ENCODE peak calls at places on chromosomes 16 and 17, in four cellular contexts. K, H, D and N are unnamed samples.

GRCh38 chr16:88973415-88974050 is 3.5 kb downstream of the CBFA2T3 start:
- DNase-seq in H (no peak), D (no peak), K (no peak), N (no peak)

GRCh38 chr17:9120471-9120870 is 99.2 kb downstream of the NTN1 start:
- DNase-seq in K (no peak), H (no peak), D (peak; percentile 3), N (no peak)

GRCh38 chr16:19707699-19708497 is 10.1 kb downstream of the KNOP1 start:
- DNase-seq in H (no peak), K (no peak), D (no peak), N (no peak)

GRCh38 chr17:65527857-65528591 is 33.4 kb downstream of the AXIN2 start:
- DNase-seq in H (no peak), K (no peak), D (no peak), N (no peak)

GRCh38 chr16:58137581-58137980 is 8.4 kb upstream of the CFAP20 start:
- DNase-seq in D (no peak), K (no peak), H (no peak), N (no peak)

GRCh38 chr17:35795007-35795870 is at the start of gene MMP28:
- DNase-seq in H (no peak), D (no peak), K (peak; percentile 40), N (peak; percentile 54)

GRCh38 chr16:9082422-9082821 is 9.0 kb upstream of the HAPSTR1 start:
- DNase-seq in D (no peak), K (no peak), H (no peak), N (no peak)

GRCh38 chr17:27457731-27458523 is 1.7 kb downstream of the KSR1 start:
- DNase-seq in K (no peak), D (no peak), H (peak; percentile 53), N (peak; percentile 41)

GRCh38 chr17:48026503-48027321 is 10.9 kb downstream of the COPZ2 start:
- DNase-seq in D (peak; percentile 90), H (peak; percentile 88), K (peak; percentile 93), N (peak; percentile 99)

GRCh38 chr16:11556945-11557720 is 29.6 kb downstream of the LITAF start:
- DNase-seq in K (no peak), H (no peak), D (no peak), N (no peak)

GRCh38 chr16:30899794-30900193 is 3.4 kb downstream of the CTF1 start:
- DNase-seq in H (no peak), K (no peak), D (no peak), N (no peak)

GRCh38 chr16:30902070-30902972 is 5.9 kb downstream of the CTF1 start:
- DNase-seq in H (peak; percentile 63), K (peak; percentile 62), D (no peak), N (peak; percentile 92)

GRCh38 chr16:30903002-30903401 is 6.6 kb downstream of the CTF1 start:
- DNase-seq in K (no peak), H (no peak), D (no peak), N (no peak)

GRCh38 chr16:30900588-30900987 is 4.2 kb downstream of the CTF1 start:
- DNase-seq in K (no peak), H (no peak), D (no peak), N (no peak)

GRCh38 chr16:30901201-30902069 is 5.0 kb downstream of the CTF1 start:
- DNase-seq in K (no peak), H (no peak), D (no peak), N (peak; percentile 14)
- H3K9ac ChIP-seq in K (peak overlapping the region; percentile 31), H (peak overlapping the region; percentile 47), D (peak overlapping the region; percentile 51), N (peak overlapping the region; percentile 83)

GRCh38 chr17:4120332-4120731 is 22.5 kb downstream of the ZZEF1 start:
- DNase-seq in H (no peak), D (no peak), K (no peak), N (no peak)

GRCh38 chr17:4119299-4119698 is 23.5 kb downstream of the ZZEF1 start:
- DNase-seq in D (no peak), H (no peak), K (no peak), N (no peak)

GRCh38 chr17:4118095-4118743 is 24.6 kb downstream of the ZZEF1 start:
- DNase-seq in D (no peak), K (no peak), H (peak; percentile 10), N (no peak)

GRCh38 chr17:4116516-4116915 is 26.3 kb downstream of the ZZEF1 start:
- DNase-seq in K (no peak), D (no peak), H (no peak), N (no peak)
- H3K36me3 ChIP-seq in K (peaks cover 7% of the 10 kb centered on the region), D (peaks cover 4% of the 10 kb centered on the region), H (peaks cover 38% of the 10 kb centered on the region), N (peaks cover 40% of the 10 kb centered on the region)

GRCh38 chr16:55487048-55487803 is 8.2 kb downstream of the MMP2 start:
- DNase-seq in H (peak; percentile 92), D (no peak), K (no peak), N (peak; percentile 98)
- H2AFZ ChIP-seq in H (peak overlapping the region; percentile 47), D (no peak overlapping the region), K (no peak overlapping the region), N (no peak overlapping the region)

GRCh38 chr17:80781188-80781577 is 210.5 kb upstream of the CHMP6 start:
- DNase-seq in K (no peak), D (no peak), H (no peak), N (no peak)

GRCh38 chr17:80783461-80783860 is 208.2 kb upstream of the CHMP6 start:
- DNase-seq in D (no peak), K (no peak), H (no peak), N (peak; percentile 74)

GRCh38 chr17:80783971-80784370 is 207.7 kb upstream of the CHMP6 start:
- DNase-seq in K (no peak), H (no peak), D (no peak), N (no peak)

GRCh38 chr17:80781851-80782277 is 209.8 kb upstream of the CHMP6 start:
- DNase-seq in K (no peak), D (no peak), H (no peak), N (no peak)

GRCh38 chr17:80782536-80783427 is 208.9 kb upstream of the CHMP6 start:
- DNase-seq in H (peak; percentile 59), K (no peak), D (no peak), N (peak; percentile 62)
- H3K9ac ChIP-seq in H (peak overlapping the region; percentile 4), K (no peak overlapping the region), D (peak overlapping the region; percentile 8), N (peak overlapping the region; percentile 9)

GRCh38 chr17:4170639-4171280 is 27.8 kb downstream of the CYB5D2 start:
- DNase-seq in D (no peak), K (no peak), H (no peak), N (no peak)
- H3K36me3 ChIP-seq in D (peaks cover 32% of the 10 kb centered on the region), K (peaks cover 7% of the 10 kb centered on the region), H (peaks cover 72% of the 10 kb centered on the region), N (peaks cover 21% of the 10 kb centered on the region)

DNA sequence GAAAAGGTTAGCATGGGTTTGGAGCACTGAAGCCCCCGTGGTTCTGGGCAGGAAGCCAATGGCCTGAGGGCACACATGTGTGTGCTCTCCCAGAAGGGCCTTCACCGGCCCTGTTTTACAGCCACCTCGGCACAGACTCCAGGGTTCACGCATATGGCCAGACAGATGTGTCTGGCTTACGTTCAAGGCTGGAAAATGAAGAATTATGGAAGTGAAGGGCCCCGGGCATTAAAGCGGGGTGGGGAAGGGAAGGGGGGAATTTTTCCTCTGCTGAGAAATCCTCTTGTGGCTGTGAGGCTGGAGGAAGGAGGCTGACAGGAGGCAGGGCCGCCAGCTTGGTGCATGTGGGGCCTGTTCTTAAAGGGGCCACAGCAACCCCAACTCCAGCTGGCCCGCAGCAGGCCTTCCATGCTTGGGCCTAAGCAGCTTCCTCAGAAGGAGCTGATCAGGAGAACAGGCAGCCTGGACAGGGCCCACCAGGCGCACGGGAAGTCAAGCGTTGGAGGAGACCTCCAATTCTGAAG is 21.6 kb downstream of the HIC1 start:
- DNase-seq in D (no peak), H (peak; percentile 45), K (no peak), N (no peak)
- H2AFZ ChIP-seq in D (no peak overlapping the region), H (peak overlapping the region; percentile 46), K (no peak overlapping the region), N (no peak overlapping the region)